ENCODE peak calls at places on chromosomes 6 and 20, in six cellular contexts. C, Z, M, F, E and B are unnamed samples.

GRCh38 chr6:125169058-125169457 is 15.5 kb downstream of the TPD52L1 start:
- DNase-seq in C (no peak), Z (peak; percentile 38), M (peak; percentile 19), F (no peak), E (no peak), B (no peak)

GRCh38 chr20:58173930-58174707 is 54.3 kb downstream of the ANKRD60 start:
- DNase-seq in C (no peak), Z (no peak), M (no peak), F (no peak), E (no peak), B (no peak)

GRCh38 chr20:4626228-4626627 is 95.5 kb upstream of the PRND start:
- DNase-seq in C (no peak), Z (no peak), M (no peak), F (no peak), E (no peak), B (peak; percentile 26)

GRCh38 chr6:53986165-53986720 is 125.0 kb upstream of the MLIP start:
- DNase-seq in C (peak; percentile 55), Z (peak; percentile 83), M (peak; percentile 82), F (no peak), E (peak; percentile 53), B (no peak)

GRCh38 chr6:155381856-155382690 is 67.8 kb upstream of the TFB1M start:
- DNase-seq in C (peak; percentile 66), Z (peak; percentile 33), M (peak; percentile 71), F (no peak), E (no peak), B (no peak)

GRCh38 chr6:33949877-33950831 is 146.4 kb upstream of the MLN start:
- DNase-seq in C (no peak), Z (no peak), M (no peak), F (no peak), E (peak; percentile 40), B (no peak)

GRCh38 chr6:35089216-35089934 is 51.8 kb downstream of the TCP11 start:
- DNase-seq in C (peak; percentile 60), Z (no peak), M (no peak), F (no peak), E (no peak), B (no peak)

GRCh38 chr6:150325093-150325772 is 43.6 kb upstream of the IYD start:
- DNase-seq in C (no peak), Z (peak; percentile 7), M (no peak), F (no peak), E (no peak), B (no peak)

GRCh38 chr20:63688234-63689045 is 8.0 kb upstream of the TNFRSF6B start:
- DNase-seq in C (no peak), Z (no peak), M (no peak), F (no peak), E (no peak), B (no peak)

GRCh38 chr6:127342946-127343752 is at the start of gene ECHDC1:
- DNase-seq in C (peak; percentile 72), Z (peak; percentile 79), M (peak; percentile 76), F (no peak), E (peak; percentile 62), B (peak; percentile 85)

GRCh38 chr6:56259682-56260081 is 12.3 kb upstream of the COL21A1 start:
- DNase-seq in C (no peak), Z (peak; percentile 73), M (peak; percentile 71), F (no peak), E (no peak), B (no peak)

GRCh38 chr6:170273681-170274080 is 17.2 kb downstream of the DLL1 start:
- DNase-seq in C (no peak), Z (no peak), M (no peak), F (no peak), E (no peak), B (no peak)

GRCh38 chr20:50111120-50111828 is 1.7 kb downstream of the UBE2V1 start:
- DNase-seq in C (no peak), Z (peak; percentile 39), M (peak; percentile 41), F (no peak), E (no peak), B (no peak)

DNA sequence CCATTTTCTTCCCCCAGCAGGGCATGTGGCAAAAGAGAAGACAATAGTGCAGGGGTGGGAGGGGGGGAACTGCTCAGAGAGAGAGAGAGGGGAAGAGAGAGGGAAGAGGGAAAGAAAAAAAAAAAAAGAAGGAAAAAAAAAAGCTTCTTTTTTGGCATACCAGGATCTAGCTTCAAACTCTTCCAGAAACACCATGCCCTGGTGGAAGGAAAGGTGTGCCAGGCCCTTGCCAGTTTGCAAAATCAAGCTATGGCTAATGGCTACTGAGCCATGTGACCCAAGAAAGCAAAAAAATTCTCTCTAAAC is 326 bp downstream of the ZMYND8 start:
- DNase-seq in C (no peak), Z (no peak), M (no peak), F (no peak), E (no peak), B (no peak)
- H3K4me3 ChIP-seq in C (peak overlapping the region; percentile 50), Z (peak overlapping the region; percentile 32), M (peak overlapping the region; percentile 63), F (peak overlapping the region; percentile 26), E (peak overlapping the region; percentile 13), B (peak overlapping the region; percentile 73)

GRCh38 chr20:18496740-18497592 is at the start of gene RBBP9:
- DNase-seq in C (peak; percentile 90), Z (peak; percentile 87), M (peak; percentile 84), F (peak; percentile 68), E (peak; percentile 89), B (peak; percentile 81)

GRCh38 chr20:18497603-18498002 is 578 bp upstream of the RBBP9 start:
- DNase-seq in C (no peak), Z (no peak), M (no peak), F (no peak), E (no peak), B (no peak)

GRCh38 chr20:18496042-18496441 is 983 bp downstream of the RBBP9 start:
- DNase-seq in C (no peak), Z (no peak), M (no peak), F (no peak), E (no peak), B (no peak)
- H3K4me3 ChIP-seq in C (peak overlapping the region; percentile 88), Z (peak overlapping the region; percentile 88), M (peak overlapping the region; percentile 96), F (peak overlapping the region; percentile 75), E (no peak overlapping the region), B (peak overlapping the region; percentile 95)

GRCh38 chr6:13760948-13761347 is 49.3 kb upstream of the RANBP9 start:
- DNase-seq in C (no peak), Z (peak; percentile 91), M (peak; percentile 89), F (no peak), E (no peak), B (no peak)
- H3K4me3 ChIP-seq in C (no peak overlapping the region), Z (no peak overlapping the region), M (no peak overlapping the region), F (no peak overlapping the region), E (no peak overlapping the region), B (no peak overlapping the region)

GRCh38 chr6:83138758-83139157 is 54.3 kb downstream of the PGM3 start:
- DNase-seq in C (no peak), Z (no peak), M (no peak), F (no peak), E (no peak), B (no peak)
- H3K4me3 ChIP-seq in C (no peak overlapping the region), Z (no peak overlapping the region), M (no peak overlapping the region), F (no peak overlapping the region), E (no peak overlapping the region), B (no peak overlapping the region)

GRCh38 chr6:29524044-29524443 is 35.5 kb downstream of the UBD start:
- DNase-seq in C (no peak), Z (no peak), M (no peak), F (no peak), E (no peak), B (no peak)

GRCh38 chr6:29524444-29524843 is 35.1 kb downstream of the UBD start:
- DNase-seq in C (no peak), Z (no peak), M (no peak), F (no peak), E (no peak), B (no peak)

GRCh38 chr6:29521006-29521680 is 33.4 kb upstream of the MAS1L start:
- DNase-seq in C (no peak), Z (no peak), M (no peak), F (no peak), E (no peak), B (no peak)

GRCh38 chr6:29520232-29520631 is 32.5 kb upstream of the MAS1L start:
- DNase-seq in C (no peak), Z (no peak), M (no peak), F (no peak), E (no peak), B (no peak)

DNA sequence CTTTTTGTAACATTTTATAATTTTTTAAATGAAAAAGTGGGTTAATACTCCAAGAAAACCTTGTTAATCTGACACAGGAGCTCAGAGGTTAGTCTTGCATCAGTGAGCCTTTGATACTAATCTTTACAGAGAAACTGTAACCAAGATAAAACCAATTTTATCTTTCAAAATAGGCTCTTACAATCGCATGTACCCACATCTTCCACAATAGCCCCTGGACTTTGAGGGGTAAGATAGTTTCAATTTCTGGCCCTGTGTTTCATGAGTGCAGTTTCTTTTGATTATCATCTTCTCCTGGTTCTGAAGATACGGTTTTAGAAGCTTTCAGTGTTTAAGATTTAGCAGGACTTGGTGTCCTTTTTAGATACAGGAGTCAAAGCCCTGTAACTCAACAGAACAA is 34.5 kb upstream of the MAS1L start:
- DNase-seq in C (no peak), Z (no peak), M (no peak), F (no peak), E (no peak), B (no peak)
- H3K4me3 ChIP-seq in C (no peak overlapping the region), Z (no peak overlapping the region), M (no peak overlapping the region), F (no peak overlapping the region), E (no peak overlapping the region), B (no peak overlapping the region)